ENCODE peak calls at places on chromosomes 12 and 14, in nine cellular contexts. One of them, this sample, is unnamed.
A peak's percentile ranks its signal among the peaks of the same experiment; 100 is the strongest.

GRCh38 chr14:58626441-58626840 is 11.3 kb upstream of the DACT1 start:
- DNase-seq in NCI-H2029: no peak
- DNase-seq in ureter: no peak
- DNase-seq in GM10248: no peak
- DNase-seq in stimulated activated effector memory CD8-positive, alpha-beta T cell treated with anti-CD3 and anti-CD28 coated beads, Interleukin-12 subunit alpha, Interleukin-12 subunit beta, amount 100 ng/mL, for 72 hours: no peak
- DNase-seq in NCI-H82: no peak
- DNase-seq in A549: no peak
- DNase-seq in AG09319: no peak
- DNase-seq in CD8-positive, alpha-beta T cell: no peak
- DNase-seq in this sample: no peak

GRCh38 chr12:89538902-89539301 is 13.1 kb upstream of the POC1B start:
- DNase-seq in CD8-positive, alpha-beta T cell: no peak
- DNase-seq in stimulated activated effector memory CD8-positive, alpha-beta T cell treated with anti-CD3 and anti-CD28 coated beads, Interleukin-12 subunit alpha, Interleukin-12 subunit beta, amount 100 ng/mL, for 72 hours: no peak
- DNase-seq in A549: no peak
- DNase-seq in NCI-H2029: no peak
- DNase-seq in ureter: no peak
- DNase-seq in AG09319: no peak
- DNase-seq in GM10248: no peak
- DNase-seq in NCI-H82: peak; percentile 2
- DNase-seq in this sample: no peak

GRCh38 chr14:55689971-55690871 is 110.2 kb downstream of the KTN1 start:
- DNase-seq in ureter: no peak
- DNase-seq in stimulated activated effector memory CD8-positive, alpha-beta T cell treated with anti-CD3 and anti-CD28 coated beads, Interleukin-12 subunit alpha, Interleukin-12 subunit beta, amount 100 ng/mL, for 72 hours: no peak
- DNase-seq in AG09319: no peak
- DNase-seq in GM10248: no peak
- DNase-seq in NCI-H82: peak; percentile 66
- DNase-seq in NCI-H2029: no peak
- DNase-seq in A549: no peak
- DNase-seq in CD8-positive, alpha-beta T cell: no peak
- DNase-seq in this sample: peak; percentile 5

GRCh38 chr14:70891741-70892140 is 15.5 kb upstream of the PCNX1 start:
- DNase-seq in NCI-H2029: no peak
- DNase-seq in A549: no peak
- DNase-seq in stimulated activated effector memory CD8-positive, alpha-beta T cell treated with anti-CD3 and anti-CD28 coated beads, Interleukin-12 subunit alpha, Interleukin-12 subunit beta, amount 100 ng/mL, for 72 hours: no peak
- DNase-seq in ureter: no peak
- DNase-seq in GM10248: no peak
- DNase-seq in NCI-H82: no peak
- DNase-seq in AG09319: no peak
- DNase-seq in CD8-positive, alpha-beta T cell: no peak
- DNase-seq in this sample: no peak

GRCh38 chr12:34402899-34403705 is 380.8 kb downstream of the ALG10 start:
- DNase-seq in AG09319: no peak
- DNase-seq in CD8-positive, alpha-beta T cell: no peak
- DNase-seq in ureter: peak; percentile 29
- DNase-seq in GM10248: peak; percentile 1
- DNase-seq in NCI-H2029: no peak
- DNase-seq in NCI-H82: no peak
- DNase-seq in stimulated activated effector memory CD8-positive, alpha-beta T cell treated with anti-CD3 and anti-CD28 coated beads, Interleukin-12 subunit alpha, Interleukin-12 subunit beta, amount 100 ng/mL, for 72 hours: no peak
- DNase-seq in A549: no peak
- DNase-seq in this sample: no peak

GRCh38 chr12:230925-231671 is 17.1 kb upstream of the SLC6A12 start:
- DNase-seq in ureter: peak; percentile 32
- DNase-seq in GM10248: no peak
- DNase-seq in CD8-positive, alpha-beta T cell: no peak
- DNase-seq in NCI-H2029: peak; percentile 8
- DNase-seq in NCI-H82: no peak
- DNase-seq in AG09319: no peak
- DNase-seq in stimulated activated effector memory CD8-positive, alpha-beta T cell treated with anti-CD3 and anti-CD28 coated beads, Interleukin-12 subunit alpha, Interleukin-12 subunit beta, amount 100 ng/mL, for 72 hours: no peak
- DNase-seq in A549: no peak
- DNase-seq in this sample: no peak

GRCh38 chr12:48580831-48581230 is 11.0 kb upstream of the LALBA start:
- DNase-seq in NCI-H82: no peak
- DNase-seq in NCI-H2029: no peak
- DNase-seq in A549: no peak
- DNase-seq in CD8-positive, alpha-beta T cell: no peak
- DNase-seq in AG09319: no peak
- DNase-seq in stimulated activated effector memory CD8-positive, alpha-beta T cell treated with anti-CD3 and anti-CD28 coated beads, Interleukin-12 subunit alpha, Interleukin-12 subunit beta, amount 100 ng/mL, for 72 hours: no peak
- DNase-seq in ureter: no peak
- DNase-seq in GM10248: no peak
- DNase-seq in this sample: no peak

GRCh38 chr12:57837779-57838562 is 8.6 kb downstream of the CTDSP2 start:
- DNase-seq in CD8-positive, alpha-beta T cell: no peak
- DNase-seq in NCI-H82: no peak
- DNase-seq in AG09319: no peak
- DNase-seq in ureter: no peak
- DNase-seq in GM10248: no peak
- DNase-seq in A549: no peak
- DNase-seq in stimulated activated effector memory CD8-positive, alpha-beta T cell treated with anti-CD3 and anti-CD28 coated beads, Interleukin-12 subunit alpha, Interleukin-12 subunit beta, amount 100 ng/mL, for 72 hours: no peak
- DNase-seq in NCI-H2029: peak; percentile 87
- DNase-seq in this sample: peak; percentile 39

GRCh38 chr14:91185721-91186120 is 58.8 kb downstream of the GPR68 start:
- DNase-seq in AG09319: no peak
- DNase-seq in NCI-H2029: no peak
- DNase-seq in NCI-H82: peak; percentile 38
- DNase-seq in GM10248: no peak
- DNase-seq in ureter: no peak
- DNase-seq in stimulated activated effector memory CD8-positive, alpha-beta T cell treated with anti-CD3 and anti-CD28 coated beads, Interleukin-12 subunit alpha, Interleukin-12 subunit beta, amount 100 ng/mL, for 72 hours: no peak
- DNase-seq in A549: no peak
- DNase-seq in CD8-positive, alpha-beta T cell: no peak
- DNase-seq in this sample: no peak

GRCh38 chr14:54654600-54654999 is 87.7 kb downstream of the SAMD4A start:
- DNase-seq in CD8-positive, alpha-beta T cell: no peak
- DNase-seq in GM10248: no peak
- DNase-seq in AG09319: no peak
- DNase-seq in stimulated activated effector memory CD8-positive, alpha-beta T cell treated with anti-CD3 and anti-CD28 coated beads, Interleukin-12 subunit alpha, Interleukin-12 subunit beta, amount 100 ng/mL, for 72 hours: no peak
- DNase-seq in NCI-H82: no peak
- DNase-seq in NCI-H2029: no peak
- DNase-seq in A549: no peak
- DNase-seq in ureter: no peak
- DNase-seq in this sample: no peak

GRCh38 chr14:60233251-60233650 is 15.8 kb upstream of the PPM1A start:
- DNase-seq in NCI-H82: no peak
- DNase-seq in A549: peak; percentile 38
- DNase-seq in NCI-H2029: no peak
- DNase-seq in ureter: no peak
- DNase-seq in CD8-positive, alpha-beta T cell: no peak
- DNase-seq in stimulated activated effector memory CD8-positive, alpha-beta T cell treated with anti-CD3 and anti-CD28 coated beads, Interleukin-12 subunit alpha, Interleukin-12 subunit beta, amount 100 ng/mL, for 72 hours: no peak
- DNase-seq in GM10248: no peak
- DNase-seq in AG09319: no peak
- DNase-seq in this sample: no peak

GRCh38 chr12:15273896-15274295 is 48.4 kb upstream of the PTPRO start:
- DNase-seq in CD8-positive, alpha-beta T cell: no peak
- DNase-seq in A549: no peak
- DNase-seq in stimulated activated effector memory CD8-positive, alpha-beta T cell treated with anti-CD3 and anti-CD28 coated beads, Interleukin-12 subunit alpha, Interleukin-12 subunit beta, amount 100 ng/mL, for 72 hours: no peak
- DNase-seq in ureter: no peak
- DNase-seq in AG09319: no peak
- DNase-seq in NCI-H2029: no peak
- DNase-seq in GM10248: no peak
- DNase-seq in NCI-H82: no peak
- DNase-seq in this sample: no peak

GRCh38 chr14:53011053-53011462 is 60.2 kb upstream of the FERMT2 start:
- DNase-seq in A549: peak; percentile 66
- DNase-seq in NCI-H82: no peak
- DNase-seq in ureter: peak; percentile 59
- DNase-seq in GM10248: no peak
- DNase-seq in AG09319: peak; percentile 91
- DNase-seq in NCI-H2029: no peak
- DNase-seq in CD8-positive, alpha-beta T cell: no peak
- DNase-seq in stimulated activated effector memory CD8-positive, alpha-beta T cell treated with anti-CD3 and anti-CD28 coated beads, Interleukin-12 subunit alpha, Interleukin-12 subunit beta, amount 100 ng/mL, for 72 hours: no peak
- DNase-seq in this sample: no peak

GRCh38 chr12:131499160-131499863 is 211.6 kb upstream of the SFSWAP start:
- DNase-seq in NCI-H2029: no peak
- DNase-seq in A549: no peak
- DNase-seq in AG09319: no peak
- DNase-seq in GM10248: no peak
- DNase-seq in stimulated activated effector memory CD8-positive, alpha-beta T cell treated with anti-CD3 and anti-CD28 coated beads, Interleukin-12 subunit alpha, Interleukin-12 subunit beta, amount 100 ng/mL, for 72 hours: no peak
- DNase-seq in ureter: no peak
- DNase-seq in NCI-H82: no peak
- DNase-seq in CD8-positive, alpha-beta T cell: no peak
- DNase-seq in this sample: no peak

GRCh38 chr14:99325016-99325415 is 53.0 kb upstream of the BCL11B start:
- DNase-seq in GM10248: no peak
- DNase-seq in NCI-H82: no peak
- DNase-seq in CD8-positive, alpha-beta T cell: no peak
- DNase-seq in NCI-H2029: no peak
- DNase-seq in ureter: peak; percentile 28
- DNase-seq in A549: no peak
- DNase-seq in stimulated activated effector memory CD8-positive, alpha-beta T cell treated with anti-CD3 and anti-CD28 coated beads, Interleukin-12 subunit alpha, Interleukin-12 subunit beta, amount 100 ng/mL, for 72 hours: no peak
- DNase-seq in AG09319: no peak
- DNase-seq in this sample: no peak

GRCh38 chr14:97198813-97199212 is 401.6 kb downstream of the VRK1 start:
- DNase-seq in AG09319: no peak
- DNase-seq in NCI-H2029: no peak
- DNase-seq in GM10248: no peak
- DNase-seq in ureter: no peak
- DNase-seq in A549: no peak
- DNase-seq in NCI-H82: no peak
- DNase-seq in stimulated activated effector memory CD8-positive, alpha-beta T cell treated with anti-CD3 and anti-CD28 coated beads, Interleukin-12 subunit alpha, Interleukin-12 subunit beta, amount 100 ng/mL, for 72 hours: no peak
- DNase-seq in CD8-positive, alpha-beta T cell: no peak
- DNase-seq in this sample: no peak